ENCODE peak calls at places on chromosome 13, in five cellular contexts. Y is epithelial cell of proximal tubule, U is kidney epithelial cell, L is iPS DF 6.9, R is cardiac muscle cell. T is an unnamed sample.

GRCh38 chr13:66076417-66076816 is 1153.7 kb downstream of the PCDH9 start:
- DNase-seq in Y (no peak), U (no peak), L (no peak), R (no peak), T (peak; percentile 36)

GRCh38 chr13:95185851-95186250 is 115.4 kb downstream of the ABCC4 start:
- DNase-seq in Y (no peak), U (no peak), L (no peak), R (no peak), T (no peak)

GRCh38 chr13:43846496-43846895 is 33.0 kb downstream of the CCDC122 start:
- DNase-seq in Y (no peak), U (no peak), L (no peak), R (no peak), T (peak; percentile 44)

GRCh38 chr13:30340367-30341184 is 33.2 kb upstream of the KATNAL1 start:
- DNase-seq in Y (peak; percentile 31), U (no peak), L (no peak), R (peak; percentile 13), T (peak; percentile 83)

GRCh38 chr13:32381539-32381938 is 46.4 kb downstream of the N4BP2L1 start:
- DNase-seq in Y (peak; percentile 3), U (peak; percentile 5), L (peak; percentile 39), R (peak; percentile 49), T (peak; percentile 3)

GRCh38 chr13:64075543-64076271 is 2660.1 kb upstream of the PCDH20 start:
- DNase-seq in Y (no peak), U (no peak), L (no peak), R (no peak), T (no peak)

GRCh38 chr13:107480130-107480529 is 735.2 kb downstream of the LIG4 start:
- DNase-seq in Y (peak; percentile 22), U (peak; percentile 34), L (no peak), R (no peak), T (no peak)

GRCh38 chr13:39490136-39490535 is 112.9 kb downstream of the LHFPL6 start:
- DNase-seq in Y (no peak), U (no peak), L (peak; percentile 43), R (no peak), T (no peak)

GRCh38 chr13:98447881-98448641 is 128.8 kb downstream of the STK24 start:
- DNase-seq in Y (no peak), U (no peak), L (no peak), R (peak; percentile 82), T (no peak)

GRCh38 chr13:23679214-23679613 is 109.0 kb downstream of the TNFRSF19 start:
- DNase-seq in Y (peak; percentile 96), U (peak; percentile 85), L (no peak), R (no peak), T (no peak)

GRCh38 chr13:30466841-30467252 is 1.1 kb upstream of the HMGB1 start:
- DNase-seq in Y (no peak), U (no peak), L (no peak), R (no peak), T (no peak)

GRCh38 chr13:84137292-84137691 is 255.0 kb upstream of the SLITRK1 start:
- DNase-seq in Y (no peak), U (no peak), L (no peak), R (no peak), T (no peak)

GRCh38 chr13:25044071-25044470 is 51.9 kb upstream of the PABPC3 start:
- DNase-seq in Y (no peak), U (no peak), L (no peak), R (no peak), T (no peak)

GRCh38 chr13:75788494-75788991 is 152.4 kb downstream of the LMO7 start:
- DNase-seq in Y (no peak), U (no peak), L (no peak), R (no peak), T (peak; percentile 79)

GRCh38 chr13:110099922-110100321 is 207.0 kb downstream of the COL4A1 start:
- DNase-seq in Y (no peak), U (no peak), L (no peak), R (no peak), T (no peak)
- H3K4me3 ChIP-seq in Y (no peak overlapping the region), U (no peak overlapping the region), L (no peak overlapping the region), R (no peak overlapping the region), T (no peak overlapping the region)

GRCh38 chr13:99507054-99507453 is 5.8 kb downstream of the TM9SF2 start:
- DNase-seq in Y (no peak), U (no peak), L (no peak), R (no peak), T (no peak)
- H3K4me3 ChIP-seq in Y (no peak overlapping the region), U (no peak overlapping the region), L (no peak overlapping the region), R (no peak overlapping the region), T (no peak overlapping the region)

GRCh38 chr13:42720116-42720857 is 61.1 kb upstream of the FAM216B start:
- DNase-seq in Y (peak; percentile 38), U (peak; percentile 38), L (no peak), R (no peak), T (peak; percentile 99)
- H3K4me3 ChIP-seq in Y (no peak overlapping the region), U (no peak overlapping the region), L (no peak overlapping the region), R (no peak overlapping the region), T (no peak overlapping the region)

GRCh38 chr13:20157387-20157786 is 3.5 kb downstream of the GJA3 start:
- DNase-seq in Y (no peak), U (no peak), L (no peak), R (no peak), T (no peak)

GRCh38 chr13:20161275-20161950 is 561 bp upstream of the GJA3 start:
- DNase-seq in Y (no peak), U (no peak), L (no peak), R (peak; percentile 82), T (no peak)

GRCh38 chr13:20160346-20161274 is at the start of gene GJA3:
- DNase-seq in Y (no peak), U (no peak), L (no peak), R (peak; percentile 86), T (no peak)

GRCh38 chr13:20159646-20160345 is 1.1 kb downstream of the GJA3 start:
- DNase-seq in Y (no peak), U (no peak), L (no peak), R (peak; percentile 65), T (no peak)

GRCh38 chr13:20156711-20157110 is 4.1 kb downstream of the GJA3 start:
- DNase-seq in Y (no peak), U (no peak), L (no peak), R (no peak), T (no peak)
- H3K4me3 ChIP-seq in Y (no peak overlapping the region), U (no peak overlapping the region), L (no peak overlapping the region), R (peak overlapping the region; percentile 8), T (no peak overlapping the region)

DNA sequence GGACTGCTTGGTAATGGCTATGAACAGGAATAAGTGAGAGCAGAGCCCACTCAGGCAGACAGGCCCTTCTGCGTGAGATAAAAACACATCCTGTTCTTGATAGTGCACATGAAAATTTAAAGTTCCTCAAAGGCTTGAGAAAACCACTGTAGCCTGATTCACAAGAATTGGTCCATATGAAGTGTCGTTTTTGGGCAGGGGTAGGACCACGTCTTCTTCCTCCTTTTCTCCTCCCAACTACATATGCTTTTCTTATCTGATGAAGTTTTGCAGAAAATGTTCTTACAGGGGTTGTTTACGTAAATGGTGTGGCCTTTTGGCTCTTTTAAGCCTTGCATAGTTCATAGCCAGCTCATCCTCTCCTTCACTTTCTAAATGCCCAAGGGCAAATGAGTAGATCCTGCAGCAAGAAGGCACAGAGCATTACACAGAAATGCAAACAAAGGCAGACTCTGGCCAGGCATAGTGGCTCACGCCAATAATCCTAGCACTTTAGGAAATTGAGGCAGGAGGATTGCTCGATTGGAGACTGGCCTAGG is 53.8 kb downstream of the RNF6 start:
- DNase-seq in Y (no peak), U (no peak), L (no peak), R (no peak), T (no peak)
- H3K4me3 ChIP-seq in Y (no peak overlapping the region), U (no peak overlapping the region), L (no peak overlapping the region), R (no peak overlapping the region), T (no peak overlapping the region)

GRCh38 chr13:110706570-110707378 is 858 bp upstream of the CARS2 start:
- DNase-seq in Y (no peak), U (no peak), L (no peak), R (no peak), T (no peak)
- H3K4me3 ChIP-seq in Y (peak overlapping the region; percentile 84), U (peak overlapping the region; percentile 78), L (peak overlapping the region; percentile 45), R (peak overlapping the region; percentile 71), T (peak overlapping the region; percentile 73)

DNA sequence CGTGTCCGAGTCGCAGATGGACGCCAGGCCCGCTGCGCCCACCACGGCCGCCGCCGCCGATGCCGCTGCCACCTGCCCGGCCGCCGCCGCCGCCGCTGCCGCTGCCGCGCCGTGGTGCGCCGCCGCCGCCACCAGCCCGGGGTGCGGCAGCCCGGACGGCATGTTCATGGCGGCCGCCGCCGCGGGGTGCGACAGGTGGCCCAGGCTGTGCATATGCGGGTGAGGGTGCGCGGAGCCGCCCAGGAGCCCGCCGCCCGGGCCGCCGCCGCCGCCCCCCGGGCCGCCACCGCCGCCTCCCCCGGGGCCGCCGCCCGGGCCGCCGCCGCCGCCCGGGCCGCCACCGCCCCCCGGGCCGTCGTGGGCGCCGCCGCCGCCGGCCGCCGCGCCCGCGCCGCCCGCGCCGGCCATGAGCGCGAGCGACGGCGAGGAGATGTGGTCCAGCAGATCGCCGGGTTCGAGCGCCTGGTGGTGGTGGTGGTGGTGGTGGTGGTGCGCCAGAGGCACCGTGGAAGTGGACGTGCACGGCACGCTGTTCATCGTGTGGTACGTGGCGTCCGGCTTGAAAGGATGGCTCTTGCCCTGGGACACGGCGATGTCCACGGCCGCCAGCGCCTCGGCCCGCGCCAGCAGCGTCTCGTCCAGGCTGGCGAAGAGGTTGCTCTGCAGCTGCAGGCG is 1.3 kb downstream of the POU4F1 start:
- DNase-seq in Y (no peak), U (no peak), L (no peak), R (no peak), T (no peak)
- H3K4me3 ChIP-seq in Y (no peak overlapping the region), U (no peak overlapping the region), L (peak overlapping the region; percentile 28), R (peak overlapping the region; percentile 20), T (no peak overlapping the region)

T was measured in skeletal muscle cell.